ENCODE peak calls at places on chromosomes 5 and 9, in five cellular contexts. R is left lung, K is tibial nerve, U is colonic mucosa, P is adrenal gland. D is an unnamed sample. For H3K27me3 and H3K36me3, the result is how much of the 10 kb centered on the place peaks cover.

GRCh38 chr9:31471041-31471440 is 913.4 kb upstream of the ACO1 start:
- DNase-seq in U (no peak), P (no peak), R (no peak), K (no peak), D (no peak)

GRCh38 chr9:135961277-135961705 is at the start of gene UBAC1:
- DNase-seq in P (peak), K (peak), U (peak), R (peak), D (peak)

GRCh38 chr9:8858250-8859161 is 1058.9 kb upstream of the DMAC1 start:
- DNase-seq in R (no peak), U (peak), P (no peak), K (no peak), D (no peak)

GRCh38 chr5:641331-641765 is 29.2 kb downstream of the CEP72 start:
- DNase-seq in U (no peak), R (no peak), P (no peak), K (no peak), D (no peak)

GRCh38 chr5:30469691-30470090 is 723.8 kb upstream of the CDH6 start:
- DNase-seq in P (no peak), U (no peak), K (no peak), R (no peak), D (no peak)

GRCh38 chr9:135588886-135589595 is 27.5 kb downstream of the PAEP start:
- DNase-seq in P (no peak), K (no peak), U (no peak), R (no peak), D (peak)

GRCh38 chr9:121736147-121736721 is 84.8 kb downstream of the DAB2IP start:
- DNase-seq in K (peak), R (peak), P (no peak), U (peak), D (no peak)

GRCh38 chr5:67826296-67826695 is 389.3 kb upstream of the PIK3R1 start:
- DNase-seq in P (no peak), K (no peak), U (no peak), R (no peak), D (no peak)

GRCh38 chr5:176564002-176564401 is 14.9 kb downstream of the CDHR2 start:
- DNase-seq in P (no peak), K (no peak), R (no peak), U (no peak), D (no peak)

GRCh38 chr5:38297830-38298608 is 39.7 kb downstream of the EGFLAM start:
- DNase-seq in K (no peak), R (no peak), U (no peak), P (peak), D (no peak)

GRCh38 chr5:128304791-128305190 is 221.2 kb downstream of the SLC12A2 start:
- DNase-seq in U (no peak), K (no peak), R (no peak), P (no peak), D (no peak)

GRCh38 chr9:69058101-69058500 is 22.5 kb downstream of the FXN start:
- DNase-seq in K (no peak), R (no peak), P (no peak), U (no peak), D (no peak)

GRCh38 chr9:4662108-4662988 is at the start of gene PLPP6:
- DNase-seq in P (peak), U (peak), R (peak), K (peak), D (peak)

GRCh38 chr9:37324261-37324683 is 98.2 kb upstream of the GRHPR start:
- DNase-seq in U (no peak), R (peak), P (no peak), K (no peak), D (no peak)

GRCh38 chr5:146620663-146621051 is 104.7 kb upstream of the GPR151 start:
- DNase-seq in U (no peak), P (peak), K (no peak), R (no peak), D (no peak)

GRCh38 chr9:133269537-133270357 is 5.3 kb downstream of the ABO start:
- DNase-seq in K (no peak), U (peak), P (peak), R (no peak), D (no peak)

GRCh38 chr9:126678989-126679388 is 65.3 kb downstream of the LMX1B start:
- DNase-seq in K (no peak), R (no peak), U (no peak), P (no peak), D (no peak)

GRCh38 chr9:126676685-126677143 is 63.0 kb downstream of the LMX1B start:
- DNase-seq in K (no peak), U (no peak), P (no peak), R (no peak), D (no peak)

GRCh38 chr9:126676102-126676684 is 62.5 kb downstream of the LMX1B start:
- DNase-seq in K (no peak), P (no peak), U (no peak), R (no peak), D (no peak)

GRCh38 chr9:126675147-126675467 is 61.4 kb downstream of the LMX1B start:
- DNase-seq in K (no peak), P (no peak), R (no peak), U (no peak), D (no peak)

GRCh38 chr9:126677188-126678084 is 63.7 kb downstream of the LMX1B start:
- DNase-seq in P (no peak), U (no peak), K (no peak), R (no peak), D (no peak)
- H3K27me3 ChIP-seq in P (under half), U (half or more), K (half or more), R (half or more), D (under half)

GRCh38 chr9:120505186-120505585 is 74.8 kb downstream of the CDK5RAP2 start:
- DNase-seq in P (no peak), K (no peak), R (no peak), U (no peak), D (no peak)
- TF ChIP-seq CTCF in P (no peak), K (no peak), R (no peak), U (no peak), D (no peak)

DNA sequence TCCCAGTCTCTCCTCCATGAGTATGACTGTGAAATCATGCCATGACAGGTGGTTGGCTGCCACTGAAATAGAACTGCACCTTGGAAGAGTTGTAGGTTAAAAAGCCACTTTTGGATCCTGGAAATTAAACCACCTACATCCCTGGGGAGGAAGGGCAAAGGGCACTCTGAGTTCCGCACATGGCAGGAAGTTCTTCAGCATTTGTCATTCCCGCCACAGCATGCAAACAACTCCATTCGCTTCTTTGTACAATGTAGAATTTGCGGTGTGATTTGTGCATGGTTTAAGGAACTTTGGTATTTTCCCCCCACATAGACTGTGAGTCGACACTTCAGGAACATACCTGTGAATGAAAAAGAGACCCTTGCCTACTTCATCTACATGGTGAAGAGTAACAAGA is 9.8 kb downstream of the SAP30L start:
- DNase-seq in P (no peak), R (no peak), K (no peak), U (no peak), D (no peak)
- H3K36me3 ChIP-seq in P (under half), R (under half), K (under half), U (under half), D (half or more)

DNA sequence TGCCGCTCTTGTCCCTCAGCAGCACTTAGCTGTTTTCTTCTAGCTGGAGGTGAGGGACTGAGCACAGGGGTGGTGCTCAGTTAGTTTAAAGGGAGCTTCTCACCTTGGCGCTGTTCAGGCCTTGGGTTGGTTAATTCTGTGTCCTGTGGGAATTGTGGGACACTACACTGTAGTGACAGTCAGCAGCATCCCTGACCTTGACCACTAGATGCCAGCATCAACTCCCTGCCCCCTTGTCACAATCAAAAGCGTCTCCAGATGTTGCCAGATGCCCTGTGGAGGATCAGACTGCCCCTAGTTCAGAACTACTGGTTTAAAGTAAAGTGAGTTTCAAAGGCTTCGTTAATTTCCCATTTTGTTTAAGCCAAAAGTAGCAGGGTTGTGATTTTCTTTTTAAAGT is 65.5 kb upstream of the DMRT3 start:
- DNase-seq in U (no peak), P (no peak), R (no peak), K (no peak), D (no peak)
- H3K27me3 ChIP-seq in U (under half), P (under half), R (half or more), K (half or more), D (under half)

GRCh38 chr9:30235068-30235467 is 2149.4 kb upstream of the ACO1 start:
- DNase-seq in K (no peak), U (no peak), R (no peak), P (no peak), D (no peak)
- TF ChIP-seq CTCF in K (no peak), U (no peak), R (no peak), P (no peak), D (no peak)

GRCh38 chr5:138517437-138517836 is 25.6 kb downstream of the ETF1 start:
- DNase-seq in U (no peak), R (no peak), K (no peak), P (no peak), D (no peak)
- H3K36me3 ChIP-seq in U (under half), R (under half), K (under half), P (under half), D (half or more)

DNA sequence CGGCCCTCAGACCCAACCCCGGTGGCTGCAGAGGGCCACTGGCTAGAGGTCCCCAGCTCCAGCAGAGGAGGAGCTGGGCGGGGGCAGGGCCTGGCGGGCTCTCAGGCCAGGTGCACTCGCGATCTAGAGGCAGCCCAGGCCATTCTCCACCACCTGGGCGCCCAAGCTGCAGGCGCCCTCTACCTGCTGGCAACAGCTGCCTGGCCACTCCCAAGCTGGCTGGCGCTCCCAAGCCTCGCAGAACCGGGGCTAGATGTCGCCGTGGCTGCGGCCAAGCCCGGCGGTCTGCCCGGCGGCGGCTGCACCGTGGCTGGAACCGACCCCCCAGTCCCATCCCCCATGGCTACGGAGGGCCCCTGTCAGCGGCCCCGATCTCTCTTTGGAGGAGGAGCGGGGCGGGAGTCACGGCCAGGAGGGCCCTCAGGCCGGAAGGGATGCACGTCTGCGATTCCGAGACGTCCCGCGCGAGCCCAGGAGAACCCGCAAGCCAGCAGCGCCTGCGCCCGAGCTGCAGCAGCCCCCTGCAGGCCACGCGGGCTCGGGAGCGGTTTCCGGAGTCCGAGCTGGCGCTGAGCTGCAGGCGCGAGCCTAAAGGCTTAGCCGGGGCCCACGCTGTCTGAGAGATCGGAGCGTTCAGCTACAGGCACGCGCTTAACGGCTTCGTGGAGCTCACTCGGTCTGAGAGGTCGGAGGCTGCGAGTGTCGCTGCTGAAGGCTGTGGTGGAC is 44.3 kb upstream of the BICD2 start:
- DNase-seq in P (peak), R (peak), U (peak), K (no peak), D (peak)
- H3K27me3 ChIP-seq in P (half or more), R (half or more), U (half or more), K (half or more), D (half or more)

GRCh38 chr5:133934822-133935793 is 33.3 kb downstream of the C5orf15 start:
- DNase-seq in K (no peak), R (peak), P (no peak), U (no peak), D (peak)
- TF ChIP-seq CTCF in K (no peak), R (no peak), P (no peak), U (no peak), D (no peak)

DNA sequence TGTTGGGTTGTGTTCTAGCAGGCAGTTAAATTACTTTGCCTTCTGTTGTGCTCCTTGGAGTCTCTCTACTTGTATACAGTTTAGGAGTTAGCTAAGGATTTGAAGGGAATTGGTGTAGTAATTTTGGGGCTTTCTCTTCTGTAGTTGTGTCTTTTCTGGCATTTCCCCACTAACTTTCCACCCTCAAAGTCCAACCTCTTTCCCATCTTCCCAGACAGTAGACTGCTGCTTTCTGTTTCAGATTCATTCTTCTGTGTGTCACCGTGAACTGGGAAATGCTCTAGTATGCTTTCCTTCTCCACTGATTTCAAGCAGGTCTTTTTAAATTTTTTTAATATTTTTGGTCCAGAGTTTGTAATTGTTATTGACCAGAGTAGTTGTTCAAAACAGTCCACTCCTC is 4.5 kb upstream of the ANGPTL2 start:
- DNase-seq in K (no peak), U (no peak), P (no peak), R (no peak), D (no peak)
- H3K36me3 ChIP-seq in K (under half), U (under half), P (under half), R (under half), D (under half)

DNA sequence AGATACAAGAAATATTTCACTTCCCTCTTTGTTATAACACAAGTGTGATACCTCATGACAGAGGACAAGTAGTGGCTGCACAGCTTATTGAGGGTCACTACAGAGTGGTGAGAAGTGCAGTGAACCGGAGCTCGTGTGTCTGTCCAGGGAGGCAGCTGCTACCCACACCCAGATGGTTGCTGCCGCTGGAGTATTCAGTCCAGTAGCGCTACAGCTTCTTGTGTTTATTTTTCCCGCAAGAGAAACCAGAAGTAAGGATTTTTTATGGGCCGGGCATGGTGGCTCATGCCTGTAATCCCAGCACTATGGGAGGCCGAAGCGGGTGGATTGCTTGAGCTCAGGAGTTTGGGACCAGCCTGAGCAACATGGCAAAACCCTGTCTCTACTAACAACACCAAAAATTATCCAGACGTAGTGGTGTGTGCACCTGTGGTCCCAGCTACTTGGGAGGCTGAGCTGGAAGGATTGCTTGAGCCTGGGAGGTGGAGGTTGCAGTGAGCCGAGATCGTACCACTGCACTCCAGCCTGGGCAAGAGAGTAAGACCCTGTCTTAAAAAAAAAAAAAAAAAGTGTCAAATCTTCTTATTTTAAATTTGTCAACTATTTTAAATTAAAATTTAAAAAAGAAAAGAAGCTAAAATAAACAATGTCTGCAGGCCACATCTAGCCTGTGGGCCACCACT is 213.5 kb upstream of the MSX2 start:
- DNase-seq in P (no peak), U (no peak), R (no peak), K (no peak), D (no peak)
- H3K27me3 ChIP-seq in P (under half), U (under half), R (half or more), K (under half), D (under half)

D was measured in RWPE2.